ENCODE peak calls at places on chromosomes 6 and 20, in seven cellular contexts. F is HEK293T; K is type B pancreatic cell; E is HCT116; A is KBM-7; M is cerebellar cortex; G is naive thymus-derived CD8-positive, alpha-beta T cell. U is an unnamed sample.

GRCh38 chr6:81894286-81894685 is 141.8 kb upstream of the TENT5A start:
- DNase-seq in K (no peak), M (no peak), F (no peak), G (no peak), A (no peak), E (no peak), U (no peak)

GRCh38 chr20:25158043-25158442 is 37.5 kb upstream of the ENTPD6 start:
- DNase-seq in M (no peak), A (no peak), F (no peak), G (no peak), K (no peak), E (no peak), U (no peak)

GRCh38 chr20:48661575-48662473 is 166.0 kb downstream of the PREX1 start:
- DNase-seq in F (no peak), G (no peak), M (no peak), K (no peak), A (no peak), E (no peak), U (no peak)

GRCh38 chr6:75620387-75621304 is 19.0 kb downstream of the SENP6 start:
- DNase-seq in A (no peak), K (no peak), G (no peak), F (no peak), M (peak; percentile 21), E (no peak), U (no peak)

GRCh38 chr6:53469163-53469562 is 75.7 kb downstream of the GCLC start:
- DNase-seq in A (no peak), K (no peak), E (no peak), M (no peak), G (no peak), F (no peak), U (no peak)

GRCh38 chr6:159169557-159170332 is 545 bp downstream of the FNDC1 start:
- DNase-seq in E (no peak), M (no peak), G (no peak), K (no peak), A (peak; percentile 39), F (peak; percentile 68), U (no peak)

GRCh38 chr20:50510706-50511401 is 671 bp downstream of the PTPN1 start:
- DNase-seq in A (peak; percentile 38), M (peak; percentile 35), G (no peak), K (no peak), F (no peak), E (no peak), U (peak; percentile 15)

GRCh38 chr20:63580796-63581461 is 6.9 kb upstream of the HELZ2 start:
- DNase-seq in E (peak; percentile 52), G (peak; percentile 55), F (peak; percentile 48), K (no peak), M (peak; percentile 71), A (peak; percentile 37), U (peak; percentile 78)

GRCh38 chr6:29974901-29975560 is 32.7 kb downstream of the HLA-A start:
- DNase-seq in M (peak; percentile 18), A (no peak), E (no peak), G (no peak), F (no peak), K (no peak), U (no peak)

GRCh38 chr20:51884561-51884960 is 82.2 kb upstream of the SALL4 start:
- DNase-seq in E (no peak), M (no peak), F (no peak), G (no peak), A (no peak), K (no peak), U (no peak)

GRCh38 chr6:34616230-34616591 is 60.1 kb upstream of the SPDEF start:
- DNase-seq in M (no peak), F (no peak), K (no peak), E (no peak), G (no peak), A (peak; percentile 15), U (no peak)

GRCh38 chr6:32240686-32241085 is 16.8 kb upstream of the NOTCH4 start:
- DNase-seq in M (no peak), A (no peak), E (no peak), K (no peak), F (no peak), G (no peak), U (no peak)

GRCh38 chr6:166650824-166651223 is 23.8 kb upstream of the RPS6KA2 start:
- DNase-seq in K (no peak), E (no peak), F (no peak), G (no peak), A (no peak), M (no peak), U (no peak)

GRCh38 chr6:122995930-122996796 is at the start of gene CLVS2:
- DNase-seq in A (no peak), E (no peak), G (no peak), M (peak; percentile 84), K (peak; percentile 72), F (peak; percentile 81), U (peak; percentile 76)

GRCh38 chr6:71107935-71108420 is 151.1 kb upstream of the B3GAT2 start:
- DNase-seq in F (peak; percentile 48), G (no peak), E (peak; percentile 3), K (no peak), A (no peak), M (peak; percentile 7), U (no peak)

GRCh38 chr6:54874349-54875048 is 27.9 kb downstream of the FAM83B start:
- DNase-seq in A (no peak), E (peak; percentile 72), M (no peak), G (no peak), F (no peak), K (no peak), U (no peak)

GRCh38 chr20:16569218-16570153 is 3.8 kb downstream of the KIF16B start:
- DNase-seq in E (no peak), G (no peak), A (no peak), K (no peak), M (no peak), F (no peak), U (no peak)

GRCh38 chr6:157763129-157763893 is 59.7 kb upstream of the SNX9 start:
- DNase-seq in G (peak; percentile 25), M (no peak), F (no peak), K (peak; percentile 76), E (peak; percentile 93), A (peak; percentile 14), U (no peak)

GRCh38 chr20:20037960-20038359 is 14.3 kb downstream of the CRNKL1 start:
- DNase-seq in E (no peak), M (no peak), A (no peak), K (no peak), F (no peak), G (no peak), U (no peak)

GRCh38 chr6:25788305-25788922 is 33.9 kb downstream of the SLC17A4 start:
- DNase-seq in E (peak; percentile 45), K (no peak), M (peak; percentile 41), F (peak; percentile 60), A (peak; percentile 79), G (no peak), U (no peak)

GRCh38 chr6:24205020-24205492 is 79.0 kb downstream of the NRSN1 start:
- DNase-seq in F (peak; percentile 36), E (peak; percentile 28), G (no peak), K (no peak), A (peak; percentile 58), M (peak; percentile 57), U (peak; percentile 19)

GRCh38 chr6:140979642-140980091 is 1153.1 kb upstream of the GJE1 start:
- DNase-seq in M (no peak), A (no peak), G (no peak), E (no peak), K (no peak), F (no peak), U (no peak)

GRCh38 chr20:14288341-14289330 is 48.8 kb downstream of the FLRT3 start:
- DNase-seq in G (no peak), E (peak; percentile 72), K (no peak), F (no peak), M (no peak), A (no peak), U (no peak)

GRCh38 chr6:35046862-35047261 is 94.3 kb downstream of the TCP11 start:
- DNase-seq in K (no peak), G (no peak), E (no peak), F (no peak), A (peak; percentile 91), M (no peak), U (no peak)

GRCh38 chr6:105433723-105434122 is 30.8 kb upstream of the PREP start:
- DNase-seq in K (no peak), F (no peak), A (no peak), G (no peak), M (no peak), E (no peak), U (no peak)

GRCh38 chr6:52887912-52888535 is 21.5 kb downstream of the GSTA3 start:
- DNase-seq in A (no peak), E (no peak), K (no peak), M (no peak), F (no peak), G (no peak), U (no peak)

GRCh38 chr20:63697357-63697867 is 960 bp downstream of the TNFRSF6B start:
- DNase-seq in E (no peak), M (no peak), G (peak; percentile 1), A (no peak), K (no peak), F (no peak), U (no peak)